ENCODE peak calls at places on chromosomes 16 and 17, in seven cellular contexts. X is central memory CD4-positive, alpha-beta T cell; L is NCI-H2029; Q is NAMALWA; W is stimulated activated CD4-positive, alpha-beta T cell treated with anti-CD3 and anti-CD28 coated beads, Interleukin-15, amount 100 ng/mL, for 1 hour; Z is effector CD4-positive, alpha-beta T cell; V is stimulated activated naive CD8-positive, alpha-beta T cell treated with anti-CD3 and anti-CD28 coated beads, Interleukin-15, amount 100 ng/mL, for 72 hours. K is an unnamed sample.

GRCh38 chr16:19883296-19883951 is 1.2 kb downstream of the GPRC5B start:
- DNase-seq in Q (peak; percentile 40), X (no peak), L (no peak), Z (no peak), V (peak; percentile 13), W (no peak), K (peak; percentile 18)

GRCh38 chr17:48054238-48055185 is 6.4 kb downstream of the NFE2L1 start:
- DNase-seq in X (no peak), V (no peak), W (no peak), Z (no peak), L (peak; percentile 91), Q (no peak), K (no peak)

GRCh38 chr16:361872-362701 is 8.3 kb downstream of the MRPL28 start:
- DNase-seq in W (peak; percentile 47), L (peak; percentile 59), Z (peak; percentile 62), V (peak; percentile 70), Q (peak; percentile 80), X (peak; percentile 70), K (peak; percentile 66)

GRCh38 chr16:54063374-54063773 is 223.2 kb downstream of the IRX3 start:
- DNase-seq in X (no peak), L (no peak), Z (no peak), Q (no peak), V (no peak), W (no peak), K (no peak)

GRCh38 chr16:86074651-86075487 is 175.9 kb downstream of the IRF8 start:
- DNase-seq in X (no peak), V (no peak), Q (no peak), Z (no peak), L (no peak), W (no peak), K (no peak)

GRCh38 chr16:55760665-55761035 is 72.2 kb downstream of the CES1 start:
- DNase-seq in L (no peak), Z (no peak), W (no peak), V (no peak), X (no peak), Q (no peak), K (no peak)

GRCh38 chr16:57646388-57647039 is 18.1 kb downstream of the ADGRG1 start:
- DNase-seq in Q (no peak), W (no peak), X (no peak), L (no peak), V (peak; percentile 31), Z (no peak), K (no peak)

GRCh38 chr17:10243905-10244844 is 45.8 kb upstream of the GAS7 start:
- DNase-seq in Q (no peak), Z (no peak), L (no peak), W (no peak), X (no peak), V (no peak), K (no peak)

GRCh38 chr16:17159616-17160015 is 311.1 kb downstream of the XYLT1 start:
- DNase-seq in X (no peak), W (no peak), V (no peak), Z (no peak), Q (no peak), L (no peak), K (no peak)

GRCh38 chr16:76035689-76036088 is 241.5 kb upstream of the CNTNAP4 start:
- DNase-seq in W (no peak), X (no peak), Q (peak; percentile 19), L (no peak), V (no peak), Z (no peak), K (no peak)

GRCh38 chr17:76726766-76727718 is at the start of gene METTL23:
- DNase-seq in Z (peak; percentile 92), Q (peak; percentile 88), V (peak; percentile 93), W (peak; percentile 62), X (peak; percentile 96), L (peak; percentile 68), K (peak; percentile 83)

GRCh38 chr17:34706029-34706428 is 126.6 kb downstream of the TMEM132E start:
- DNase-seq in V (no peak), Z (no peak), X (no peak), L (no peak), Q (peak; percentile 25), W (no peak), K (no peak)

GRCh38 chr16:3960049-3960809 is 79.7 kb upstream of the CREBBP start:
- DNase-seq in V (no peak), L (no peak), W (no peak), Q (no peak), X (no peak), Z (no peak), K (peak; percentile 13)

GRCh38 chr17:8875416-8875815 is 7.9 kb upstream of the PIK3R6 start:
- DNase-seq in Q (no peak), W (no peak), L (no peak), X (no peak), V (no peak), Z (no peak), K (no peak)

GRCh38 chr17:41654134-41654907 is 29.9 kb upstream of the KRT17 start:
- DNase-seq in Z (no peak), L (no peak), W (no peak), V (no peak), Q (no peak), X (no peak), K (no peak)

GRCh38 chr17:58565389-58566311 is 51.2 kb upstream of the MTMR4 start:
- DNase-seq in V (no peak), Z (no peak), Q (no peak), W (no peak), L (no peak), X (no peak), K (no peak)

GRCh38 chr17:77254961-77255741 is 114.4 kb downstream of the SEC14L1 start:
- DNase-seq in Z (no peak), L (no peak), V (no peak), X (no peak), W (no peak), Q (no peak), K (no peak)

GRCh38 chr16:4323845-4324478 is 8.1 kb downstream of the GLIS2 start:
- DNase-seq in X (no peak), V (no peak), W (no peak), L (no peak), Q (no peak), Z (no peak), K (no peak)